ENCODE peak calls at places on chromosome 7, in eight cellular contexts. E is neural progenitor cell; V is RWPE1; U is CD4-positive, alpha-beta T cell; R is mesendoderm; I is body of pancreas; W is endodermal cell; G is brain microvascular endothelial cell. O is an unnamed sample.

GRCh38 chr7:35359423-35359822 is 105.5 kb upstream of the TBX20 start:
- DNase-seq in V (no peak), E (no peak), U (no peak), G (no peak), R (no peak), I (no peak), W (no peak), O (no peak)

GRCh38 chr7:79401254-79401653 is 52.2 kb downstream of the MAGI2 start:
- DNase-seq in E (no peak), G (no peak), I (no peak), R (no peak), U (no peak), V (no peak), W (no peak), O (no peak)

GRCh38 chr7:1160665-1161010 is 642 bp upstream of the ZFAND2A start:
- DNase-seq in V (no peak), E (peak), W (no peak), G (no peak), R (no peak), I (peak), U (no peak), O (no peak)

GRCh38 chr7:131042269-131043160 is 285.2 kb upstream of the MKLN1 start:
- DNase-seq in R (peak), U (no peak), V (no peak), W (peak), I (no peak), G (no peak), E (peak), O (no peak)

GRCh38 chr7:47422631-47423030 is 159.3 kb downstream of the TNS3 start:
- DNase-seq in R (no peak), G (no peak), E (no peak), W (no peak), U (no peak), V (no peak), I (no peak), O (no peak)

GRCh38 chr7:70372768-70373241 is 759.1 kb upstream of the GALNT17 start:
- DNase-seq in R (peak), U (no peak), V (no peak), G (no peak), W (no peak), I (no peak), E (no peak), O (no peak)

GRCh38 chr7:91812388-91812787 is 68.1 kb downstream of the MTERF1 start:
- DNase-seq in W (no peak), G (no peak), I (no peak), U (no peak), V (no peak), E (no peak), R (no peak), O (no peak)

GRCh38 chr7:57385668-57386067 is 64.3 kb upstream of the ZNF716 start:
- DNase-seq in E (no peak), V (no peak), G (no peak), I (no peak), R (no peak), U (no peak), W (no peak), O (no peak)

GRCh38 chr7:17121671-17122070 is 176.8 kb upstream of the AHR start:
- DNase-seq in W (no peak), R (no peak), V (no peak), G (no peak), U (no peak), E (no peak), I (no peak), O (no peak)

GRCh38 chr7:144437370-144438191 is 34.1 kb upstream of the NOBOX start:
- DNase-seq in G (peak), R (peak), I (peak), V (peak), U (no peak), E (peak), W (peak), O (peak)

GRCh38 chr7:21690717-21691116 is 147.9 kb downstream of the DNAH11 start:
- DNase-seq in G (no peak), U (no peak), E (no peak), I (no peak), V (peak), W (no peak), R (peak), O (no peak)

GRCh38 chr7:114158275-114158674 is 239.5 kb upstream of the PPP1R3A start:
- DNase-seq in W (no peak), G (no peak), E (no peak), R (no peak), I (no peak), V (no peak), U (no peak), O (no peak)

GRCh38 chr7:105354383-105354782 is 34.3 kb downstream of the SRPK2 start:
- DNase-seq in I (no peak), V (no peak), W (no peak), E (no peak), G (no peak), U (no peak), R (no peak), O (no peak)

GRCh38 chr7:89054364-89054763 is 258.8 kb upstream of the TEX47 start:
- DNase-seq in U (no peak), I (no peak), E (no peak), R (no peak), G (no peak), V (no peak), W (no peak), O (no peak)

GRCh38 chr7:5284304-5285281 is 1.9 kb downstream of the SLC29A4 start:
- DNase-seq in G (no peak), U (no peak), E (peak), V (no peak), I (peak), W (peak), R (peak), O (peak)

GRCh38 chr7:45691155-45691656 is 117.0 kb downstream of the ADCY1 start:
- DNase-seq in E (no peak), R (no peak), I (peak), W (no peak), U (no peak), G (no peak), V (no peak), O (no peak)

GRCh38 chr7:45689797-45690761 is 115.9 kb downstream of the ADCY1 start:
- DNase-seq in V (no peak), R (no peak), I (no peak), W (peak), G (no peak), U (no peak), E (no peak), O (no peak)

GRCh38 chr7:45687721-45688120 is 113.6 kb downstream of the ADCY1 start:
- DNase-seq in V (no peak), R (no peak), W (peak), U (no peak), E (no peak), G (no peak), I (peak), O (no peak)

GRCh38 chr7:45690762-45691150 is 116.6 kb downstream of the ADCY1 start:
- DNase-seq in R (no peak), V (no peak), G (no peak), U (no peak), I (no peak), E (no peak), W (no peak), O (no peak)

GRCh38 chr7:45689011-45689796 is 115.0 kb downstream of the ADCY1 start:
- DNase-seq in U (no peak), E (no peak), W (peak), I (no peak), R (peak), G (peak), V (peak), O (no peak)
- H3K27ac ChIP-seq in U (no peak), E (no peak), W (no peak), I (peak), R (no peak), G (peak), V (no peak), O (no peak)

GRCh38 chr7:64183126-64183742 is 23.8 kb upstream of the ZNF735 start:
- DNase-seq in U (peak), E (no peak), V (no peak), G (no peak), R (no peak), I (peak), W (peak), O (peak)
- H3K27ac ChIP-seq in U (no peak), E (no peak), V (no peak), G (no peak), R (no peak), I (no peak), W (no peak), O (no peak)

DNA sequence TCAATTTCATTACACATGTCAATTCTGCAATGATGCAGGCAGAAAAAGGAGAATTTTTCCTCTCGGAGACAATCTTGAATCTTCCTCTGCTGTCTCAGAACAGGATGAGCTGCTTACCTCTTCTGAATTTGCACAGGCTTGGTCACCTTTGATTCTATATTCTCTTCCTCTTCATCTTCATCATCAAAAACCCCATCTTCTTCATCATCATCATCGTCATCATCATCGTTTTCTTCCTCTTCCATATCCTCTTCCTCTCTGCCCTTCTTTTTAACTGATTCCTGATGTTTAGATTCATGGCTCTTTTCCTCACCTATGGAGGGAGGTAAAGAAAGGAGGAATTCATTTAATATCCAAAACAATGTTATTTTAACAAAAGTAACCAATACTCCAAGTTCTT is 8.0 kb downstream of the RBM28 start:
- DNase-seq in G (no peak), R (no peak), E (no peak), V (no peak), U (no peak), I (no peak), W (no peak), O (no peak)
- H3K27ac ChIP-seq in G (no peak), R (no peak), E (no peak), V (no peak), U (no peak), I (no peak), W (no peak), O (no peak)

DNA sequence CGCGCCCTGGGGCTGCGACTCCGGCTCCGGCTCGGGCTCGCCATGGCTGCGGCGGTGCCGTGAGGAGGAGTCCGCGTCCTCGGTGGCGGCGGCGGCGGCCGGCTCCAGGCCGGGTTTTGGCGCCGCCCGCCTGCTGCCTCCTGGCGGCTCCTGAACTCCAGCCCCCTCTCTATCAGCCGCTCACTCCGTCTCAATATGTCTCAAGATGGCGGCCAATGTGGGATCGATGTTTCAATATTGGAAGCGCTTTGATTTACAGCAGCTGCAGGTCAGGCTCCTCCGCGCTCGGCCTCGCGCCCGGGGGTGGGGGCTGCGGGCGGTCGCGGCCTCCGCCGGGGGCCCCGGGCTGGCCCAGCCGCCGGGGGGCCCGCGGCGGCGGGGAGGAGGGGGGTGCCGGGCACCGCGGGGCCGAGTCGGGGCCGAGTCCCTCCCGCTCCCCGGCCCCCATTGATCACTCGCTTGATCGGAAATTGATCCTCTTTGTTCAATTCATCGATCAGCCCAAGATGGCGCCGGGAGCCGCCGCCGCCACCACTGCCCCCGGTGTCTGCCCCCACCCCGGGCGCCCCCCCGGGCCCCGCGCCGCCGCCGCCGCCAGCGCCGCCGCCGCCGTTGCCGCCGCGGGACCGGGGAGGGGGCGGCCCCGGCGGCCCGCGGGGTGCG is 1.5 kb upstream of the CUX1 start:
- DNase-seq in V (no peak), E (peak), R (peak), W (no peak), I (peak), G (peak), U (peak), O (peak)
- H3K27ac ChIP-seq in V (peak), E (peak), R (peak), W (no peak), I (peak), G (peak), U (no peak), O (peak)

GRCh38 chr7:50620418-50620817 is 55.2 kb upstream of the DDC start:
- DNase-seq in G (no peak), E (no peak), I (no peak), U (no peak), R (no peak), W (no peak), V (no peak), O (no peak)

GRCh38 chr7:50622821-50623220 is 57.6 kb upstream of the DDC start:
- DNase-seq in R (no peak), I (no peak), U (no peak), W (no peak), V (no peak), G (no peak), E (no peak), O (no peak)

GRCh38 chr7:50619684-50620083 is 54.5 kb upstream of the DDC start:
- DNase-seq in V (no peak), I (no peak), G (no peak), W (no peak), R (no peak), E (no peak), U (no peak), O (no peak)

GRCh38 chr7:50621932-50622587 is 56.9 kb upstream of the DDC start:
- DNase-seq in U (no peak), G (no peak), I (peak), W (no peak), R (no peak), V (no peak), E (no peak), O (no peak)

DNA sequence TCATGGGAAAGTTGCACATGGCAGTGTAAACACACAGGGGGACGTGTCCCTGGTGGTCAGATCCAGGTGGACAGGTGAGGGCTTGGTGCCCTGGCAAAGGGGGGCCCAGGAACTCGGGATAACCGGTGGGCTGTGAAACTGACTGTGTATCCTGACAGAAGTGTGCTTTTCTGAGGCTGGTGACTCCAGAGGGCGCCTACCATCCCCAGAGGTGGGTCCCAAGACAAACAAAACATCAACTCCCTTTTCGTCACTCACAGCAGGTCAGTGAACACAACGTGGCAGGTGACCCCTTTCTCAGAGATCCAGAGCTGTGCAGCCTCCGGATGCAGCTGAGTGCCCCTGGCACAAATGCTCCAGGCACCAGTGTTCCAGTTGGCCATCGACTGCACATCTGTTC is 56.0 kb upstream of the DDC start:
- DNase-seq in V (no peak), I (no peak), R (no peak), G (no peak), W (no peak), E (no peak), U (no peak), O (no peak)
- H3K27ac ChIP-seq in V (no peak), I (no peak), R (no peak), G (no peak), W (no peak), E (no peak), U (no peak), O (no peak)

GRCh38 chr7:44105832-44106231 is 1.7 kb downstream of the AEBP1 start:
- DNase-seq in G (no peak), W (no peak), R (no peak), V (no peak), E (no peak), I (no peak), U (no peak), O (no peak)

GRCh38 chr7:44103566-44103940 is 592 bp upstream of the AEBP1 start:
- DNase-seq in W (no peak), G (no peak), V (no peak), I (no peak), U (no peak), E (no peak), R (no peak), O (no peak)

GRCh38 chr7:44106311-44107065 is 2.3 kb downstream of the AEBP1 start:
- DNase-seq in W (no peak), I (no peak), E (no peak), U (no peak), R (no peak), V (no peak), G (no peak), O (no peak)

GRCh38 chr7:44103941-44104879 is at the start of gene AEBP1:
- DNase-seq in G (no peak), R (peak), E (peak), U (no peak), I (no peak), W (peak), V (no peak), O (peak)

GRCh38 chr7:44104880-44105771 is 981 bp downstream of the AEBP1 start:
- DNase-seq in U (no peak), V (no peak), R (peak), I (no peak), G (peak), E (peak), W (peak), O (no peak)
- H3K27ac ChIP-seq in U (peak), V (peak), R (no peak), I (no peak), G (no peak), E (no peak), W (no peak), O (peak)